ENCODE peak calls at places on chromosomes 12 and 14, in seven cellular contexts. R, K, X, I, M, O and D are unnamed samples.

GRCh38 chr14:93629636-93630035 is 158.6 kb downstream of the PRIMA1 start:
- DNase-seq in R (no peak), K (no peak), X (peak; percentile 59), I (no peak), M (no peak), O (peak; percentile 33), D (no peak)

GRCh38 chr12:10612954-10613333 is 465 bp downstream of the MAGOHB start:
- DNase-seq in R (no peak), K (no peak), X (peak; percentile 55), I (peak; percentile 4), M (no peak), O (no peak), D (no peak)

GRCh38 chr12:130688027-130688778 is 27.9 kb downstream of the RIMBP2 start:
- DNase-seq in R (no peak), K (no peak), X (no peak), I (no peak), M (no peak), O (no peak), D (no peak)

GRCh38 chr12:109730306-109731145 is 16.9 kb downstream of the FAM222A start:
- DNase-seq in R (no peak), K (no peak), X (no peak), I (no peak), M (no peak), O (no peak), D (no peak)

GRCh38 chr12:6463211-6463610 is 7.3 kb downstream of the VAMP1 start:
- DNase-seq in R (no peak), K (no peak), X (no peak), I (no peak), M (no peak), O (no peak), D (no peak)

GRCh38 chr12:49824886-49825285 is 3.3 kb downstream of the NCKAP5L start:
- DNase-seq in R (peak; percentile 81), K (peak; percentile 83), X (no peak), I (no peak), M (no peak), O (peak; percentile 54), D (no peak)

GRCh38 chr14:86532219-86532618 is 1002.3 kb downstream of the FLRT2 start:
- DNase-seq in R (no peak), K (peak; percentile 25), X (no peak), I (no peak), M (no peak), O (no peak), D (no peak)

GRCh38 chr14:104805326-104805678 is 4.4 kb downstream of the ZBTB42 start:
- DNase-seq in R (peak; percentile 53), K (peak; percentile 89), X (no peak), I (no peak), M (no peak), O (no peak), D (no peak)

GRCh38 chr14:73745571-73746539 is 31.7 kb upstream of the PNMA1 start:
- DNase-seq in R (no peak), K (no peak), X (no peak), I (no peak), M (no peak), O (no peak), D (no peak)

GRCh38 chr12:131025939-131026702 is 72.4 kb downstream of the ADGRD1 start:
- DNase-seq in R (no peak), K (no peak), X (no peak), I (no peak), M (no peak), O (peak; percentile 7), D (no peak)

GRCh38 chr14:25820368-25820767 is 770.4 kb upstream of the STXBP6 start:
- DNase-seq in R (no peak), K (no peak), X (no peak), I (no peak), M (no peak), O (no peak), D (no peak)
- H3K23ac ChIP-seq in R (no peak overlapping the region), K (no peak overlapping the region), X (no peak overlapping the region), I (no peak overlapping the region), M (no peak overlapping the region), O (no peak overlapping the region), D (no peak overlapping the region)

GRCh38 chr12:2378835-2379330 is 326.1 kb downstream of the CACNA1C start:
- DNase-seq in R (no peak), K (no peak), X (no peak), I (no peak), M (no peak), O (no peak), D (no peak)
- H3K23ac ChIP-seq in R (no peak overlapping the region), K (no peak overlapping the region), X (no peak overlapping the region), I (no peak overlapping the region), M (no peak overlapping the region), O (no peak overlapping the region), D (no peak overlapping the region)

DNA sequence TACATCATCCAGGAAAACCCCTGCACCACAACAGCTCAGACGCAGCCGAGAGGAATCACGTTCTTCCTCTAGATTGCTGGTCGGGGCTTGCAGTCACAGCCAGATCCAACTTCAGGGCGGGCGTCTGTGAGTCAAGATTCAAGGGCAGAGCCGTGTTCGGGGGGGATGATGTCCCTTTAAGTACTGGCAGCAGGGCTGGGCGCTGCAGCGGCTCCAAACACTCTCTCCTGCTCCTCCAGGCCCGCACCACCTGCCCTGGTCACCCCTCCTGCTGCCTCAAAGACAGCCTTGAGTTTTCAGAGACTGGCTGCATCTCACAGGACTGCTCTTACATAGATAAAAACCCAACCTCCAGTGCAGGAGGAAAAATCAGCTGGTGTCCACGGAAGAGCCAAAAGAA is 68.3 kb downstream of the KDM2B start:
- DNase-seq in R (no peak), K (no peak), X (no peak), I (no peak), M (no peak), O (no peak), D (no peak)
- H3K23ac ChIP-seq in R (no peak overlapping the region), K (no peak overlapping the region), X (no peak overlapping the region), I (no peak overlapping the region), M (no peak overlapping the region), O (no peak overlapping the region), D (no peak overlapping the region)

GRCh38 chr12:24902521-24903304 is 46.2 kb downstream of the BCAT1 start:
- DNase-seq in R (peak; percentile 65), K (no peak), X (peak; percentile 75), I (no peak), M (no peak), O (no peak), D (peak; percentile 72)
- H3K23ac ChIP-seq in R (peak overlapping the region; percentile 86), K (peak overlapping the region; percentile 58), X (no peak overlapping the region), I (peak overlapping the region; percentile 87), M (no peak overlapping the region), O (no peak overlapping the region), D (no peak overlapping the region)

GRCh38 chr14:71328183-71328582 is 420.9 kb downstream of the PCNX1 start:
- DNase-seq in R (no peak), K (no peak), X (no peak), I (no peak), M (no peak), O (no peak), D (no peak)

GRCh38 chr14:71327691-71328090 is 420.4 kb downstream of the PCNX1 start:
- DNase-seq in R (no peak), K (peak; percentile 37), X (no peak), I (no peak), M (no peak), O (no peak), D (no peak)

GRCh38 chr14:71332476-71332875 is 425.2 kb downstream of the PCNX1 start:
- DNase-seq in R (no peak), K (no peak), X (no peak), I (no peak), M (no peak), O (no peak), D (no peak)

GRCh38 chr14:71331393-71331792 is 424.1 kb downstream of the PCNX1 start:
- DNase-seq in R (no peak), K (no peak), X (no peak), I (no peak), M (no peak), O (no peak), D (no peak)

GRCh38 chr14:71328954-71329353 is 421.7 kb downstream of the PCNX1 start:
- DNase-seq in R (no peak), K (no peak), X (no peak), I (no peak), M (no peak), O (no peak), D (no peak)
- H3K23ac ChIP-seq in R (no peak overlapping the region), K (no peak overlapping the region), X (no peak overlapping the region), I (no peak overlapping the region), M (no peak overlapping the region), O (no peak overlapping the region), D (no peak overlapping the region)